ENCODE peak calls at places on chromosome 7, in eight cellular contexts. P is activated CD8-positive, alpha-beta memory T cell treated with anti-CD3 and anti-CD28 coated beads, Interleukin-2, amount 50 U/mL, for 48 hours; A is A549; Y is AG20443; J is GM23338; C is DMS153; L is stimulated activated CD8-positive, alpha-beta memory T cell treated with anti-CD3 and anti-CD28 coated beads, Interleukin-2, amount 100 ng/mL, for 48 hours; Z is coronary artery. S is an unnamed sample.

GRCh38 chr7:25037325-25037724 is 57.3 kb upstream of the OSBPL3 start:
- DNase-seq in J (no peak), C (no peak), L (no peak), Z (no peak), P (no peak), A (peak), Y (no peak), S (no peak)

GRCh38 chr7:46859963-46860475 is 721.9 kb downstream of the TNS3 start:
- DNase-seq in J (no peak), L (no peak), A (no peak), Y (peak), Z (no peak), C (no peak), P (no peak), S (peak)

GRCh38 chr7:124782335-124782734 is 16.7 kb upstream of the GPR37 start:
- DNase-seq in A (no peak), J (peak), P (no peak), L (no peak), Z (no peak), C (no peak), Y (no peak), S (no peak)

GRCh38 chr7:131957338-131958025 is 401.1 kb upstream of the PODXL start:
- DNase-seq in P (no peak), L (no peak), Y (no peak), A (no peak), Z (no peak), J (no peak), C (no peak), S (peak)

GRCh38 chr7:1535695-1536094 is 5.2 kb downstream of the MAFK start:
- DNase-seq in Z (no peak), A (peak), P (no peak), C (no peak), L (no peak), Y (no peak), J (peak), S (peak)

GRCh38 chr7:101956130-101956529 is 138.7 kb downstream of the CUX1 start:
- DNase-seq in C (no peak), P (no peak), Z (no peak), L (no peak), A (no peak), J (no peak), Y (no peak), S (no peak)

GRCh38 chr7:82594665-82595064 is 151.1 kb upstream of the CACNA2D1 start:
- DNase-seq in Y (no peak), A (no peak), P (no peak), Z (no peak), J (peak), C (peak), L (no peak), S (peak)

GRCh38 chr7:39367943-39368342 is 198.3 kb upstream of the YAE1 start:
- DNase-seq in Z (no peak), Y (no peak), L (no peak), A (no peak), J (no peak), C (no peak), P (no peak), S (no peak)

GRCh38 chr7:113922049-113922448 is 3.2 kb upstream of the PPP1R3A start:
- DNase-seq in P (no peak), Y (no peak), A (no peak), L (no peak), C (no peak), Z (no peak), J (no peak), S (no peak)

GRCh38 chr7:78279035-78279434 is 480.5 kb downstream of the PHTF2 start:
- DNase-seq in J (no peak), Z (no peak), A (no peak), C (no peak), P (no peak), L (no peak), Y (peak), S (peak)

GRCh38 chr7:38215734-38216670 is 38.0 kb downstream of the STARD3NL start:
- DNase-seq in C (peak), L (peak), P (peak), Z (no peak), A (peak), Y (peak), J (peak), S (peak)

GRCh38 chr7:115135769-115136410 is 214.0 kb downstream of the MDFIC start:
- DNase-seq in P (no peak), A (no peak), Y (peak), C (no peak), J (peak), L (no peak), Z (no peak), S (no peak)

GRCh38 chr7:66557214-66558200 is 71.2 kb upstream of the KCTD7 start:
- DNase-seq in L (peak), P (peak), A (peak), C (no peak), Z (no peak), Y (peak), J (peak), S (peak)

GRCh38 chr7:76225379-76225778 is 23.7 kb downstream of the SRRM3 start:
- DNase-seq in C (no peak), L (peak), Z (no peak), Y (peak), P (peak), A (no peak), J (peak), S (peak)

GRCh38 chr7:37145682-37146081 is 303.0 kb downstream of the ELMO1 start:
- DNase-seq in L (no peak), C (peak), Z (no peak), A (no peak), Y (no peak), J (no peak), P (no peak), S (no peak)

GRCh38 chr7:151495360-151495759 is 24.3 kb downstream of the RHEB start:
- DNase-seq in C (no peak), J (no peak), Y (no peak), Z (no peak), L (no peak), A (no peak), P (no peak), S (no peak)

GRCh38 chr7:127858091-127858914 is 172.9 kb downstream of the LRRC4 start:
- DNase-seq in Z (no peak), A (no peak), P (no peak), C (no peak), J (no peak), L (no peak), Y (no peak), S (no peak)

GRCh38 chr7:95686109-95686508 is 86.2 kb upstream of the DYNC1I1 start:
- DNase-seq in J (peak), P (no peak), A (peak), L (no peak), C (peak), Y (peak), Z (no peak), S (peak)

GRCh38 chr7:64602086-64602485 is 39.2 kb upstream of the ZNF680 start:
- DNase-seq in C (no peak), L (no peak), A (no peak), P (no peak), J (no peak), Y (no peak), Z (no peak), S (no peak)

GRCh38 chr7:57769958-57770357 is 320.0 kb downstream of the ZNF716 start:
- DNase-seq in Y (no peak), A (no peak), Z (no peak), P (no peak), L (no peak), J (no peak), C (no peak), S (no peak)

GRCh38 chr7:55086413-55087201 is 67.8 kb downstream of the EGFR start:
- DNase-seq in P (no peak), Y (peak), Z (no peak), J (no peak), C (no peak), A (no peak), L (no peak), S (peak)

GRCh38 chr7:99490878-99491277 is 9.2 kb downstream of the ZNF394 start:
- DNase-seq in L (no peak), C (no peak), A (no peak), Z (no peak), Y (no peak), P (no peak), J (no peak), S (no peak)

GRCh38 chr7:133436014-133436428 is 183.1 kb downstream of the EXOC4 start:
- DNase-seq in J (no peak), L (no peak), A (no peak), Z (no peak), C (no peak), P (no peak), Y (peak), S (no peak)

GRCh38 chr7:141708053-141708452 is at the start of gene WEE2:
- DNase-seq in L (no peak), Z (no peak), P (no peak), C (no peak), Y (no peak), J (no peak), A (no peak), S (no peak)

GRCh38 chr7:158001621-158002320 is 585.9 kb downstream of the PTPRN2 start:
- DNase-seq in A (peak), J (no peak), Z (no peak), Y (no peak), C (peak), L (no peak), P (no peak), S (no peak)

GRCh38 chr7:151393031-151393977 is 16.5 kb downstream of the WDR86 start:
- DNase-seq in Y (no peak), J (no peak), L (no peak), Z (no peak), P (no peak), A (no peak), C (no peak), S (no peak)

GRCh38 chr7:105269397-105269796 is 119.3 kb downstream of the SRPK2 start:
- DNase-seq in Z (no peak), L (no peak), J (no peak), Y (no peak), A (no peak), P (no peak), C (no peak), S (no peak)